ENCODE peak calls at places on chromosomes 6 and 20, in seven cellular contexts. P is K562, T is HepG2, G is HCT116, K is GM12878, O is SK-N-SH, Z is H1. V is an unnamed sample.

GRCh38 chr6:23494367-23494766 is 631.6 kb upstream of the NRSN1 start:
- DNase-seq in P (no peak), T (no peak), G (no peak), K (no peak), O (no peak), Z (no peak), V (no peak)

GRCh38 chr6:44415424-44415823 is 27.9 kb downstream of the CDC5L start:
- DNase-seq in P (no peak), T (no peak), G (no peak), K (no peak), O (no peak), Z (no peak), V (no peak)

GRCh38 chr6:122122202-122122601 is 277.2 kb upstream of the HSF2 start:
- DNase-seq in P (no peak), T (no peak), G (no peak), K (no peak), O (no peak), Z (no peak), V (no peak)

GRCh38 chr6:66369407-66369806 is 662.4 kb upstream of the EYS start:
- DNase-seq in P (no peak), T (no peak), G (no peak), K (no peak), O (no peak), Z (no peak), V (no peak)

GRCh38 chr6:105080279-105080678 is 99.5 kb downstream of the POPDC3 start:
- DNase-seq in P (no peak), T (no peak), G (no peak), K (no peak), O (no peak), Z (no peak), V (no peak)

GRCh38 chr6:154197176-154197850 is 158.3 kb downstream of the OPRM1 start:
- DNase-seq in P (no peak), T (no peak), G (no peak), K (no peak), O (no peak), Z (no peak), V (no peak)

GRCh38 chr20:1204547-1204946 is 1.3 kb downstream of the C20orf202 start:
- DNase-seq in P (no peak), T (no peak), G (no peak), K (no peak), O (no peak), Z (no peak), V (no peak)

GRCh38 chr6:14634072-14634471 is 516.5 kb downstream of the CD83 start:
- DNase-seq in P (no peak), T (no peak), G (no peak), K (no peak), O (no peak), Z (no peak), V (no peak)

GRCh38 chr20:62697468-62697912 is 11.1 kb upstream of the NTSR1 start:
- DNase-seq in P (no peak), T (no peak), G (no peak), K (no peak), O (no peak), Z (no peak), V (no peak)
- TF ChIP-seq JUND in P (no peak), T (no peak), G (no peak), K (no peak), O (no peak), Z (no peak), V (no peak)

DNA sequence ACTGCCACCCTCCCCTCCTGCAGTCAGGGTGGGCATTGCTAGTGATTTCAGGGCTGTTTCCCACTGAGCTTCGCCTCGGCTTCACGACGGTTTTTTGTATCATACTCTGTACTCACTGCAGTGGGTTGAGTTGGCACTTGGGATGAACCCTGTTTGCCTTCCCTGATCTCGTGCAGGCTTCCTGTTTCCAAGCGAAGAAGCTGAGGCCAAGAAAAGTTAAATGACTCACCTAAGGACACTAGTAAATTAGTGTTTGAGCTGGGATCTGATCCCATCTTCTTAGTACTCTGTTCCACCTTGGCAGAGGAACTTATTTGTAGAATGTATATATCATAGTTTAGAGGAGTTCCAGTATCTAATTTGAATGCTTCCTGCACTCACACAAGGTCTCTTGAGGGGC is 50.3 kb upstream of the VSTM2L start:
- DNase-seq in P (no peak), T (no peak), G (no peak), K (no peak), O (no peak), Z (no peak), V (no peak)
- TF ChIP-seq JUND in P (no peak), T (no peak), G (no peak), K (no peak), O (no peak), Z (no peak), V (no peak)

GRCh38 chr20:45751714-45752113 is 29.6 kb downstream of the SPINT4 start:
- DNase-seq in P (no peak), T (no peak), G (no peak), K (no peak), O (no peak), Z (no peak), V (no peak)

GRCh38 chr20:45758096-45758495 is 33.6 kb downstream of the WFDC3 start:
- DNase-seq in P (no peak), T (no peak), G (no peak), K (no peak), O (no peak), Z (no peak), V (no peak)

GRCh38 chr20:45752747-45753146 is 30.6 kb downstream of the SPINT4 start:
- DNase-seq in P (no peak), T (no peak), G (no peak), K (peak; percentile 13), O (no peak), Z (no peak), V (no peak)
- TF ChIP-seq JUND in P (no peak), T (no peak), G (no peak), K (no peak), O (no peak), Z (no peak), V (no peak)

DNA sequence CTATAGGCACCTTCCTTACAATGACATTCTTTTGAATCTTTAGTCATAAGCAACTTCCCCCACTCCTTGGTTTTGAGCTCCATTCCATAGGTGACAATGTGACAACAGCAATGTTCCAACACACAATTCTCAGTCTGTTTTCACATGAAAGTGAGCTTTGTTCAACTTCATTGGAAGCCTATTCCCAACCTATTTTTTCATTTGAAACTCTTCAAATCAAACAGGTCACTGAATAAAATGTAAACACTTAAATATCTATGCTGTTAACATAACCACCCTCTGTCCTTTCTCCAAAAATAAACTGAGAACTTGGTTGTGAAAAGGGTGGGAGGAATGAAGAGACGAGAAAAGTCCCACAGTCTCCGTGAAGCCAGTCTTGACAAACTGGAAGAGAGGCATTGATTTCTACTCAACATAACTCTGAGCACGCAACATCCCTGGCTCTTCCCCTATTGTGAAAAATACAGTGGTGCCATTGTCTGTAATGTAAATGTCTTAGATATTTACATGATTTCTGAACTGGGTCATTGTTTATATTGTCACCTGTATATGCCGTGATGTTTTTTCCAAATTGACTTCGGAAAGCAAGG is 343.1 kb downstream of the TFAP2A start:
- DNase-seq in P (no peak), T (no peak), G (no peak), K (no peak), O (no peak), Z (no peak), V (no peak)
- TF ChIP-seq JUND in P (no peak), T (no peak), G (no peak), K (no peak), O (no peak), Z (no peak), V (no peak)

GRCh38 chr6:125294925-125295324 is 6.8 kb downstream of the HDDC2 start:
- DNase-seq in P (no peak), T (no peak), G (no peak), K (no peak), O (no peak), Z (no peak), V (no peak)
- TF ChIP-seq JUND in P (no peak), T (no peak), G (no peak), K (no peak), O (no peak), Z (no peak), V (no peak)

GRCh38 chr6:52546678-52547077 is 30.2 kb downstream of the TRAM2 start:
- DNase-seq in P (no peak), T (no peak), G (no peak), K (peak; percentile 26), O (no peak), Z (no peak), V (no peak)

GRCh38 chr6:52546192-52546591 is 30.7 kb downstream of the TRAM2 start:
- DNase-seq in P (no peak), T (no peak), G (no peak), K (no peak), O (no peak), Z (no peak), V (no peak)

GRCh38 chr6:52548999-52549398 is 27.9 kb downstream of the TRAM2 start:
- DNase-seq in P (no peak), T (no peak), G (no peak), K (no peak), O (no peak), Z (no peak), V (no peak)

GRCh38 chr6:52548353-52548713 is 28.5 kb downstream of the TRAM2 start:
- DNase-seq in P (no peak), T (no peak), G (no peak), K (no peak), O (no peak), Z (no peak), V (no peak)

DNA sequence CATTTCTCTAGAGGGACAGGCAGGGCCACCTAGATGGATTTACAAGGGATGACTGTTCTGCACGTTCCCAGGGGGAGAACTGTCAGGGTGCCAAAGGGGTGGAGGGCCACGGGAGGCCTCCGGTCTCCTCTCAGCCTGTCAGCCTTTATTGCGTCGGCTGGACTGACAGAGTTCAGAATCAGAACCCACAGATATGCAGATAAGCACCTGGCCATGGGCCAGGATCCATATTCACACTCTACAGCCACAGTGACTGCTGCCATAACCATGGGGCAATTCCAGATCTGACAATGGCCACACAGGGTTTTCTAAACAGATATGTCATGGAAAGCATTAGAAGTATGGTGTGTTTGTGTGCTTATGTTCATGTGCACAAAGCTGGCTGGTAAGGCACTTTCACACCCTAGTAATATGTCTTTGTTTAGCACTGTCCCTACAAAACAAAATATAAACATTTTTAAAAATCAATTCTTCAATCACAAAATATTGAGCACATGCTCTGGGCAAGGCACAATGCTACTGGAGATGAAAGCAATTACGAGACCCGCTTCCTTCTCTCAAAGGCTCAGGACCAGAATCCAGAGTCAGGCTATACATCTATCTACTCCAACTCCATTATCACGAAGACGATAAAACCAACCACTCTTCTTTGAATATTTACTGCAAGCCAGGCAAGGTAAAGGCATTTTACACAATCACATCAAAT is 29.1 kb downstream of the TRAM2 start:
- DNase-seq in P (peak; percentile 19), T (peak; percentile 83), G (no peak), K (no peak), O (peak; percentile 80), Z (no peak), V (peak; percentile 27)
- TF ChIP-seq JUND in P (no peak), T (peak; percentile 14), G (no peak), K (no peak), O (peak; percentile 75), Z (no peak), V (no peak)